ENCODE peak calls at places on chromosomes 4 and X, in five cellular contexts. N is HL-60, K is activated B cell treated with CpG ODN at 0.5 μM for 24 hours, T is mesothelial cell of epicardium, Z is NCI-H1105 treated with DMSO at 0.1 percent for 48 hours. L is an unnamed sample.

GRCh38 chrX:29948653-29949052 is 266.7 kb upstream of the MAGEB2 start:
- DNase-seq in N (no peak), K (no peak), T (no peak), Z (no peak), L (no peak)

GRCh38 chr4:112031712-112032328 is 113.4 kb upstream of the FAM241A start:
- DNase-seq in N (no peak), K (no peak), T (no peak), Z (peak), L (peak)

GRCh38 chr4:25795566-25796454 is 67.0 kb downstream of the SEL1L3 start:
- DNase-seq in N (no peak), K (no peak), T (peak), Z (no peak), L (no peak)

GRCh38 chrX:54007682-54008081 is 36.6 kb downstream of the PHF8 start:
- DNase-seq in N (no peak), K (no peak), T (no peak), Z (no peak), L (no peak)

GRCh38 chr4:76212851-76213414 is 691 bp downstream of the SCARB2 start:
- DNase-seq in N (no peak), K (peak), T (no peak), Z (no peak), L (no peak)

GRCh38 chr4:39228377-39228776 is 46.0 kb downstream of the WDR19 start:
- DNase-seq in N (no peak), K (no peak), T (no peak), Z (no peak), L (no peak)

GRCh38 chr4:2080429-2081300 is 21.5 kb downstream of the NAT8L start:
- DNase-seq in N (no peak), K (no peak), T (no peak), Z (no peak), L (no peak)

GRCh38 chr4:87875187-87875586 is 42.4 kb downstream of the MEPE start:
- DNase-seq in N (no peak), K (no peak), T (no peak), Z (no peak), L (no peak)

GRCh38 chrX:39725928-39726619 is 371.7 kb downstream of the BCOR start:
- DNase-seq in N (peak), K (no peak), T (no peak), Z (no peak), L (no peak)

GRCh38 chrX:17154001-17154400 is 207.5 kb downstream of the REPS2 start:
- DNase-seq in N (no peak), K (no peak), T (no peak), Z (no peak), L (no peak)

GRCh38 chr4:1330761-1331590 is 16.0 kb upstream of the UVSSA start:
- DNase-seq in N (no peak), K (no peak), T (peak), Z (no peak), L (no peak)

GRCh38 chr4:101265816-101266172 is 81.5 kb downstream of the PPP3CA start:
- DNase-seq in N (no peak), K (no peak), T (no peak), Z (no peak), L (no peak)

GRCh38 chr4:6492027-6492590 is 19.7 kb upstream of the PPP2R2C start:
- DNase-seq in N (no peak), K (no peak), T (no peak), Z (no peak), L (no peak)

GRCh38 chr4:81452452-81453011 is 19.2 kb downstream of the RASGEF1B start:
- DNase-seq in N (no peak), K (no peak), T (no peak), Z (peak), L (no peak)

GRCh38 chrX:20454117-20454516 is 187.4 kb upstream of the RPS6KA3 start:
- DNase-seq in N (no peak), K (no peak), T (no peak), Z (no peak), L (no peak)

GRCh38 chr4:2800691-2801596 is 8.1 kb downstream of the SH3BP2 start:
- DNase-seq in N (peak), K (peak), T (peak), Z (no peak), L (peak)

GRCh38 chrX:24131476-24131875 is 18.1 kb upstream of the ZFX start:
- DNase-seq in N (no peak), K (no peak), T (no peak), Z (no peak), L (no peak)

GRCh38 chr4:5043579-5043978 is 7.7 kb upstream of the STK32B start:
- DNase-seq in N (no peak), K (no peak), T (no peak), Z (no peak), L (no peak)

GRCh38 chr4:154009191-154009590 is 220.3 kb upstream of the SFRP2 start:
- DNase-seq in N (no peak), K (no peak), T (no peak), Z (no peak), L (no peak)

GRCh38 chrX:10381218-10381617 is 224.4 kb downstream of the CLCN4 start:
- DNase-seq in N (no peak), K (no peak), T (no peak), Z (no peak), L (no peak)

GRCh38 chr4:124953059-124953850 is 240.7 kb upstream of the ANKRD50 start:
- DNase-seq in N (no peak), K (no peak), T (no peak), Z (no peak), L (no peak)

GRCh38 chr4:138952405-138952804 is 63.2 kb upstream of the NOCT start:
- DNase-seq in N (no peak), K (no peak), T (no peak), Z (no peak), L (no peak)

GRCh38 chrX:9494806-9495205 is 29.9 kb downstream of the TBL1X start:
- DNase-seq in N (no peak), K (no peak), T (no peak), Z (no peak), L (no peak)

GRCh38 chrX:131734621-131735020 is 190.7 kb downstream of the OR13H1 start:
- DNase-seq in N (no peak), K (no peak), T (no peak), Z (no peak), L (no peak)

GRCh38 chr4:37615059-37615719 is 71.0 kb downstream of the RELL1 start:
- DNase-seq in N (no peak), K (no peak), T (no peak), Z (no peak), L (no peak)

GRCh38 chr4:20676773-20677172 is 23.5 kb upstream of the PACRGL start:
- DNase-seq in N (no peak), K (no peak), T (peak), Z (no peak), L (no peak)

GRCh38 chr4:108045687-108046024 is 56.0 kb downstream of the HADH start:
- DNase-seq in N (no peak), K (no peak), T (no peak), Z (no peak), L (no peak)